ENCODE peak calls at places on chromosomes 16 and 17, in nine cellular contexts. Y, V, N, J, T, X, W, F and I are unnamed samples.
A peak's percentile ranks its signal among the peaks of the same experiment; 100 is the strongest.

GRCh38 chr16:35142147-35142808 is 1682.9 kb downstream of the TP53TG3F start:
- DNase-seq in Y (no peak), V (no peak), N (no peak), J (no peak), T (no peak), X (no peak), W (no peak), F (no peak), I (no peak)

GRCh38 chr17:9291912-9292562 is 270.7 kb downstream of the NTN1 start:
- DNase-seq in Y (no peak), V (no peak), N (peak; percentile 12), J (peak; percentile 63), T (peak; percentile 52), X (no peak), W (peak; percentile 1), F (no peak), I (no peak)

GRCh38 chr16:89035013-89035697 is 58.1 kb upstream of the CBFA2T3 start:
- DNase-seq in Y (no peak), V (no peak), N (peak; percentile 31), J (no peak), T (no peak), X (no peak), W (no peak), F (no peak), I (no peak)

GRCh38 chr17:28325221-28325620 is 6.2 kb downstream of the TMEM97 start:
- DNase-seq in Y (no peak), V (no peak), N (no peak), J (no peak), T (no peak), X (no peak), W (no peak), F (no peak), I (no peak)

GRCh38 chr17:79606487-79606886 is 4.4 kb downstream of the RBFOX3 start:
- DNase-seq in Y (no peak), V (no peak), N (no peak), J (no peak), T (no peak), X (no peak), W (no peak), F (no peak), I (no peak)

GRCh38 chr16:8571061-8571596 is 19.2 kb downstream of the TMEM114 start:
- DNase-seq in Y (no peak), V (no peak), N (no peak), J (no peak), T (no peak), X (no peak), W (no peak), F (no peak), I (no peak)

GRCh38 chr17:42405963-42406495 is 17.0 kb downstream of the CAVIN1 start:
- DNase-seq in Y (peak; percentile 49), V (peak; percentile 92), N (peak; percentile 80), J (peak; percentile 83), T (peak; percentile 83), X (peak; percentile 13), W (peak; percentile 53), F (peak; percentile 62), I (peak; percentile 44)

GRCh38 chr16:88936008-88936912 is 40.7 kb downstream of the CBFA2T3 start:
- DNase-seq in Y (no peak), V (peak; percentile 82), N (no peak), J (no peak), T (peak; percentile 24), X (no peak), W (peak; percentile 54), F (no peak), I (no peak)

GRCh38 chr17:64507418-64507766 is 615 bp downstream of the CEP95 start:
- DNase-seq in Y (peak; percentile 55), V (no peak), N (peak; percentile 75), J (peak; percentile 59), T (peak; percentile 82), X (peak; percentile 71), W (peak; percentile 60), F (no peak), I (peak; percentile 15)

GRCh38 chr17:6108382-6108781 is 38.2 kb downstream of the WSCD1 start:
- DNase-seq in Y (no peak), V (peak; percentile 50), N (no peak), J (no peak), T (no peak), X (no peak), W (no peak), F (no peak), I (no peak)

GRCh38 chr17:64020068-64020766 is at the start of gene ICAM2:
- DNase-seq in Y (no peak), V (no peak), N (peak; percentile 97), J (no peak), T (no peak), X (no peak), W (peak; percentile 73), F (peak; percentile 79), I (no peak)

GRCh38 chr17:77127735-77128361 is 12.9 kb upstream of the SEC14L1 start:
- DNase-seq in Y (no peak), V (peak; percentile 88), N (peak; percentile 90), J (no peak), T (no peak), X (no peak), W (no peak), F (peak; percentile 46), I (no peak)

GRCh38 chr17:21214777-21215541 is 998 bp upstream of the TMEM11 start:
- DNase-seq in Y (no peak), V (no peak), N (no peak), J (no peak), T (peak; percentile 54), X (no peak), W (no peak), F (no peak), I (no peak)

GRCh38 chr16:86834451-86835035 is 256.2 kb downstream of the FOXL1 start:
- DNase-seq in Y (no peak), V (no peak), N (no peak), J (peak; percentile 49), T (peak; percentile 21), X (no peak), W (no peak), F (no peak), I (no peak)

GRCh38 chr16:23469814-23470213 is 16.8 kb upstream of the COG7 start:
- DNase-seq in Y (peak; percentile 7), V (no peak), N (no peak), J (no peak), T (peak; percentile 29), X (no peak), W (peak; percentile 24), F (no peak), I (no peak)

GRCh38 chr16:20610892-20611349 is 34.8 kb upstream of the ACSM2B start:
- DNase-seq in Y (no peak), V (no peak), N (no peak), J (no peak), T (no peak), X (no peak), W (no peak), F (no peak), I (no peak)

GRCh38 chr17:29138184-29138955 is 41.8 kb downstream of the MYO18A start:
- DNase-seq in Y (no peak), V (no peak), N (no peak), J (no peak), T (no peak), X (no peak), W (no peak), F (no peak), I (no peak)

GRCh38 chr17:52159810-52160578 is 1.5 kb upstream of the CA10 start:
- DNase-seq in Y (no peak), V (no peak), N (no peak), J (no peak), T (no peak), X (no peak), W (no peak), F (no peak), I (no peak)

GRCh38 chr16:78045865-78046581 is 23.7 kb downstream of the CLEC3A start:
- DNase-seq in Y (no peak), V (peak; percentile 77), N (no peak), J (peak; percentile 83), T (peak; percentile 72), X (no peak), W (no peak), F (no peak), I (no peak)

GRCh38 chr17:12078791-12079190 is 58.1 kb downstream of the MAP2K4 start:
- DNase-seq in Y (no peak), V (no peak), N (no peak), J (no peak), T (peak; percentile 59), X (peak; percentile 22), W (no peak), F (no peak), I (no peak)

GRCh38 chr17:50308666-50309065 is 34.4 kb downstream of the TMEM92 start:
- DNase-seq in Y (no peak), V (no peak), N (no peak), J (no peak), T (no peak), X (no peak), W (no peak), F (no peak), I (no peak)

GRCh38 chr17:37744961-37745800 is at the start of gene HNF1B:
- DNase-seq in Y (no peak), V (no peak), N (no peak), J (no peak), T (no peak), X (no peak), W (no peak), F (no peak), I (no peak)

GRCh38 chr17:28372203-28372944 is 880 bp downstream of the SARM1 start:
- DNase-seq in Y (no peak), V (no peak), N (no peak), J (peak; percentile 21), T (no peak), X (no peak), W (no peak), F (no peak), I (no peak)

GRCh38 chr16:29820730-29821662 is 734 bp downstream of the MVP start:
- DNase-seq in Y (no peak), V (no peak), N (no peak), J (no peak), T (no peak), X (no peak), W (peak; percentile 58), F (no peak), I (no peak)

GRCh38 chr16:66081967-66082366 is 284.5 kb upstream of the CDH5 start:
- DNase-seq in Y (no peak), V (no peak), N (no peak), J (no peak), T (no peak), X (no peak), W (peak; percentile 46), F (no peak), I (no peak)

GRCh38 chr17:57135748-57136342 is 50.8 kb downstream of the AKAP1 start:
- DNase-seq in Y (peak; percentile 89), V (no peak), N (no peak), J (no peak), T (no peak), X (no peak), W (no peak), F (no peak), I (peak; percentile 34)

GRCh38 chr16:154223-155030 is 2.0 kb downstream of the HBZ start:
- DNase-seq in Y (no peak), V (no peak), N (no peak), J (peak; percentile 40), T (peak; percentile 50), X (no peak), W (no peak), F (no peak), I (peak; percentile 48)

GRCh38 chr17:77328823-77329740 is 188.3 kb downstream of the SEC14L1 start:
- DNase-seq in Y (no peak), V (no peak), N (no peak), J (no peak), T (no peak), X (no peak), W (no peak), F (no peak), I (no peak)

GRCh38 chr17:5225668-5226457 is 8.8 kb downstream of the SCIMP start:
- DNase-seq in Y (no peak), V (no peak), N (no peak), J (no peak), T (no peak), X (no peak), W (no peak), F (no peak), I (no peak)

GRCh38 chr16:20799599-20799998 is 6.7 kb downstream of the ERI2 start:
- DNase-seq in Y (no peak), V (no peak), N (peak; percentile 26), J (no peak), T (peak; percentile 7), X (peak; percentile 43), W (peak; percentile 31), F (no peak), I (peak; percentile 5)

GRCh38 chr17:83103200-83103937 is 24.0 kb downstream of the METRNL start:
- DNase-seq in Y (no peak), V (no peak), N (no peak), J (peak; percentile 77), T (peak; percentile 87), X (no peak), W (peak; percentile 75), F (no peak), I (peak; percentile 42)